ENCODE peak calls at places on chromosomes 5 and 9, in four cellular contexts. V is brain microvascular endothelial cell; T is activated CD8-positive, alpha-beta memory T cell treated with anti-CD3 and anti-CD28 coated beads, Interleukin-2, amount 50 U/mL, for 4 hours; M is iPS-NIHi11. J is an unnamed sample.

GRCh38 chr9:123893831-123894460 is 36.0 kb downstream of the DENND1A start:
- DNase-seq in V (no peak), T (no peak), M (no peak), J (no peak)

GRCh38 chr5:90983148-90983547 is 400.0 kb downstream of the ARRDC3 start:
- DNase-seq in V (peak), T (no peak), M (no peak), J (no peak)

GRCh38 chr5:133943475-133943817 is 25.0 kb downstream of the C5orf15 start:
- DNase-seq in V (no peak), T (no peak), M (no peak), J (no peak)

GRCh38 chr9:33750839-33751339 is 44.5 kb upstream of the PRSS3 start:
- DNase-seq in V (no peak), T (no peak), M (no peak), J (no peak)

GRCh38 chr9:128383791-128384190 is 12.6 kb downstream of the URM1 start:
- DNase-seq in V (no peak), T (no peak), M (no peak), J (no peak)

GRCh38 chr5:174078416-174078815 is 32.9 kb downstream of the NSG2 start:
- DNase-seq in V (no peak), T (no peak), M (no peak), J (no peak)

GRCh38 chr9:33104111-33104415 is 27.6 kb upstream of the SMU1 start:
- DNase-seq in V (no peak), T (no peak), M (no peak), J (no peak)

GRCh38 chr9:29822458-29822857 is 2249.2 kb upstream of the C9orf72 start:
- DNase-seq in V (no peak), T (no peak), M (no peak), J (no peak)

GRCh38 chr5:139141841-139142240 is 56.3 kb downstream of the SIL1 start:
- DNase-seq in V (peak), T (no peak), M (no peak), J (no peak)

GRCh38 chr9:35095175-35095574 is 1.2 kb downstream of the PIGO start:
- DNase-seq in V (no peak), T (no peak), M (no peak), J (no peak)